ENCODE peak calls at places on chromosome 1, in ten cellular contexts. S is AG04450, I is esophagus muscularis mucosa, W is GM10248, D is BJ, C is upper lobe of right lung, R is B cell, V is heart right ventricle, B is uterus, X is GM20000. G is an unnamed sample.

GRCh38 chr1:6446665-6447015 is 19.3 kb downstream of the TNFRSF25 start:
- DNase-seq in S (no peak), I (no peak), W (no peak), D (no peak), C (no peak), R (no peak), V (no peak), B (no peak), X (no peak), G (no peak)

GRCh38 chr1:43395523-43395922 is 5.8 kb downstream of the SZT2 start:
- DNase-seq in S (no peak), I (no peak), W (no peak), D (no peak), C (no peak), R (no peak), V (no peak), B (no peak), X (no peak), G (no peak)

GRCh38 chr1:28449904-28450303 is 55.9 kb upstream of the RCC1 start:
- DNase-seq in S (no peak), I (no peak), W (peak; percentile 69), D (no peak), C (no peak), R (no peak), V (no peak), B (no peak), X (peak; percentile 58), G (no peak)

GRCh38 chr1:55362558-55362957 is 147.4 kb upstream of the USP24 start:
- DNase-seq in S (peak; percentile 10), I (no peak), W (no peak), D (peak; percentile 65), C (no peak), R (no peak), V (no peak), B (peak; percentile 27), X (no peak), G (no peak)

GRCh38 chr1:45221716-45222115 is 15.3 kb upstream of the ZSWIM5 start:
- DNase-seq in S (no peak), I (no peak), W (no peak), D (no peak), C (no peak), R (no peak), V (no peak), B (no peak), X (no peak), G (no peak)

GRCh38 chr1:115457295-115457694 is 119.2 kb upstream of the NGF start:
- DNase-seq in S (no peak), I (no peak), W (no peak), D (no peak), C (no peak), R (no peak), V (no peak), B (peak; percentile 35), X (no peak), G (no peak)

GRCh38 chr1:65993047-65993363 is 200.3 kb downstream of the PDE4B start:
- DNase-seq in S (no peak), I (no peak), W (no peak), D (no peak), C (no peak), R (no peak), V (no peak), B (no peak), X (no peak), G (no peak)

GRCh38 chr1:24104854-24105253 is 7.1 kb downstream of the MYOM3 start:
- DNase-seq in S (no peak), I (no peak), W (no peak), D (no peak), C (no peak), R (no peak), V (no peak), B (no peak), X (no peak), G (no peak)

DNA sequence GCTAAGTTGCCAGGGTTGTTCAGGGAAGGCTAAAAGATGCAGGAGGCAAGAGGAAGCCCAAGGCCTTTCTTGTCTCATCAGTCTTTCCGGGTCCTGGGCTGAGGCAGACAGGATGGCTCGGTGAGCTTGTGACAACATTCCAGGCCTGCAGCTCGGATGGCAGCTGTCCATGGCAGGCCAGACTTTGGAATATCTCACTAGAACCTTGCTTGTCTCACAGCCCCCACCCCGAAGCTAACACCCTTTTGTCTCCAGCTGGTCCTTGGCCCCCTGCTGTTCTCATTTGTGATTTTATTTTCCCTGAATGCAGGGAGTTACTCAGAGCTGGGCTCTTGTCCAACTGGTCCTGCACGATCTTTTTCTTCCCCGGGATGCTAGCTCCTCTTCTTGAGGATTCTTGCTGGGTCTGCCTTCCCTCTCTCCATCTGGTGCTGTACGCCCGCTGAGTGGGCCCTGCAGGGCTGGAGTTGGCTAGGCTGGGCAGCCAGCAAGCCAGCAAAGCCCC is 477.2 kb upstream of the CAMK1G start:
- DNase-seq in S (no peak), I (no peak), W (no peak), D (no peak), C (no peak), R (no peak), V (no peak), B (no peak), X (no peak), G (no peak)
- TF ChIP-seq CTCF in S (no peak), I (no peak), W (no peak), D (peak; percentile 47), C (no peak), R (no peak), V (no peak), B (no peak), X (no peak), G (no peak)

GRCh38 chr1:59973719-59974118 is 47.1 kb upstream of the CYP2J2 start:
- DNase-seq in S (no peak), I (no peak), W (no peak), D (no peak), C (no peak), R (no peak), V (no peak), B (no peak), X (no peak), G (no peak)

GRCh38 chr1:59979551-59980070 is 53.0 kb upstream of the CYP2J2 start:
- DNase-seq in S (no peak), I (peak; percentile 45), W (no peak), D (no peak), C (no peak), R (no peak), V (no peak), B (peak; percentile 28), X (no peak), G (no peak)

GRCh38 chr1:59978026-59978425 is 51.5 kb upstream of the CYP2J2 start:
- DNase-seq in S (no peak), I (no peak), W (no peak), D (no peak), C (no peak), R (no peak), V (no peak), B (no peak), X (no peak), G (no peak)

GRCh38 chr1:59976194-59977074 is 49.9 kb upstream of the CYP2J2 start:
- DNase-seq in S (no peak), I (no peak), W (peak; percentile 56), D (no peak), C (peak; percentile 73), R (no peak), V (peak; percentile 63), B (peak; percentile 52), X (peak; percentile 72), G (no peak)

DNA sequence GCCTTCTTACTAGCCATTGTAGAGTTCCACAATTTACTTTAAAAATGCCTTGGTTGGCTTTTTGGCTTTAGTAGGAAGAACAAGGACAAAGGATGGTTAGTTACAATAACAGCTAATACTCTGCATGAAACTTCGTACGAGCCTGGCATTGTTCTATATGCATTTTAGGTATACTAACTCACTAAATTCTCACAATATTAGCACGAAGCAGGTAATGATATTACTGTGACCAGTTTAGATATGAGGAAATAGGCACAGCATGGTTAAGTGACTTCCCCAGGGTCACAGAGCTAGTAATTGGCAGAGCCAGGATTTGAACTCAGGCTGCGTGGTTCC is 50.5 kb upstream of the CYP2J2 start:
- DNase-seq in S (no peak), I (no peak), W (no peak), D (no peak), C (no peak), R (no peak), V (no peak), B (no peak), X (no peak), G (no peak)
- TF ChIP-seq CTCF in S (no peak), I (no peak), W (no peak), D (no peak), C (no peak), R (peak; percentile 73), V (peak; percentile 3), B (no peak), X (no peak), G (no peak)

DNA sequence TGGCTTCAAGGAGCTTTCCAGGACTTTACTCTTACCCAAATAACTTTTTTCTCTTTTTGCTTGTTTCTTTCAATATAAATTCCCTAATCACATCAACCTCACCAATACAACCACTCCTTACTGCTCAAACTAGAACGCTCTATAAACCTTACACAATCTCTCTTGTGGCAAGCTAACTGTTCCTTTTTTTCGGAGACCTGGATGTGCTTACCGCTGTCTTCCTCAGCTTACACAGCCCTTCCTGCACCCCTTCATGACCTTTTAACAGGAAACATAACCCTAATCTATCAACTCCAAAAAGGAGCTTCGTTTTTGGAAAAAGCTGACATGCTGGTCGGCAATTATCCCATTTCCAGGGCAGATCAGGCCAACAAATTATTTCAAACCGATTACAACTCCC is 24.1 kb upstream of the SLC2A5 start:
- DNase-seq in S (no peak), I (no peak), W (no peak), D (no peak), C (no peak), R (no peak), V (no peak), B (no peak), X (no peak), G (no peak)
- TF ChIP-seq CTCF in S (no peak), I (no peak), W (no peak), D (no peak), C (no peak), R (no peak), V (no peak), B (no peak), X (no peak), G (no peak)

GRCh38 chr1:80657048-80657653 is 1143.6 kb upstream of the ADGRL2 start:
- DNase-seq in S (no peak), I (no peak), W (no peak), D (no peak), C (no peak), R (no peak), V (no peak), B (no peak), X (no peak), G (no peak)

GRCh38 chr1:80656628-80657019 is 1144.1 kb upstream of the ADGRL2 start:
- DNase-seq in S (no peak), I (no peak), W (no peak), D (no peak), C (no peak), R (no peak), V (no peak), B (no peak), X (no peak), G (no peak)

GRCh38 chr1:80657707-80658106 is 1143.0 kb upstream of the ADGRL2 start:
- DNase-seq in S (no peak), I (no peak), W (no peak), D (no peak), C (no peak), R (no peak), V (no peak), B (no peak), X (no peak), G (no peak)

DNA sequence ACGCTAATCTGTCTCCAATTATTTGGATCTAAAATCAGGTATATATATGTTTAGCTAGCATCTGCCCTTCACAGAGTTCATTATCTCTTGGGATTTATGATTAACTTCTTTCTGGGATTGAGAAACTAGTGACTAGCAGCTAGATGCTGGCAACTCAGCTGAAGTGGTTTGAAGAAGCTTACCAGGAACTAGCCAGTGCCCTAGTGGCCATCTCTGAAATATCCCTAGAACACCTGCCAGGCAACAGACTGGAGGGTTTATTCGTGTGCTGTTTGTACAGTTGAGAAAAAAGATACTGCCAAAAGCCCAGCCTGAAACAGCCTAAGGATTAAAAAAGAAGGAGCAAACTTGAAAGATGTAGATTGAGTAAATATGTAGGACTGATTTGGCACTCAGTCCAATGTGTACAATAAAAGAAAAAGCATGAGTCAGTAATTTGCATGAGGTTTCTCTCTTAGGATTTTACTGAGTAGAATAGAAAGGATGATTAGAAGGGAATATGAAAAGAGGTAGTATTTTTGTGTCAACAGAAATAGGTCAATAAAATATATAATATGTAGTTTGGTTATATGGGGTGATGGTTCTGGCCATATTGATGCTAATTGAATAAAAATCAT is 1144.6 kb upstream of the ADGRL2 start:
- DNase-seq in S (no peak), I (no peak), W (peak; percentile 6), D (no peak), C (no peak), R (no peak), V (no peak), B (no peak), X (no peak), G (no peak)
- TF ChIP-seq CTCF in S (peak; percentile 53), I (no peak), W (no peak), D (no peak), C (no peak), R (no peak), V (no peak), B (no peak), X (no peak), G (no peak)